ENCODE peak calls at places on chromosome 6, in ten cellular contexts. W is putamen; V is iris pigment epithelial cell; J is CD4-positive, alpha-beta memory T cell; R is T-helper 1 cell; A is fibroblast of the aortic adventitia; B is activated naive CD4-positive, alpha-beta T cell treated with anti-CD3 and anti-CD28 coated beads, Interleukin-2, amount 10 ng/mL, durations not matched to agents 7 days and 5 days; U is hippocampal formation; E is HFF-Myc; Z is EH. Q is an unnamed sample.

GRCh38 chr6:75800133-75800532 is 51.1 kb downstream of the MYO6 start:
- DNase-seq in W (no peak), V (no peak), J (no peak), R (no peak), A (no peak), B (no peak), U (no peak), E (no peak), Z (no peak), Q (no peak)

GRCh38 chr6:170026272-170027110 is 264.4 kb downstream of the DLL1 start:
- DNase-seq in W (no peak), V (no peak), J (no peak), R (no peak), A (no peak), B (no peak), U (no peak), E (no peak), Z (no peak), Q (no peak)

GRCh38 chr6:170297577-170298330 is 6.9 kb upstream of the DLL1 start:
- DNase-seq in W (peak; percentile 77), V (no peak), J (no peak), R (no peak), A (no peak), B (no peak), U (peak; percentile 69), E (no peak), Z (no peak), Q (no peak)

GRCh38 chr6:158018370-158018771 is 36.7 kb downstream of the SYNJ2 start:
- DNase-seq in W (no peak), V (peak; percentile 18), J (no peak), R (no peak), A (peak; percentile 94), B (no peak), U (no peak), E (no peak), Z (no peak), Q (peak; percentile 62)

GRCh38 chr6:39602590-39603319 is 122.5 kb downstream of the KIF6 start:
- DNase-seq in W (no peak), V (no peak), J (no peak), R (no peak), A (no peak), B (no peak), U (no peak), E (no peak), Z (peak; percentile 16), Q (peak; percentile 6)

GRCh38 chr6:28250747-28251146 is 1.3 kb downstream of the ZKSCAN4 start:
- DNase-seq in W (no peak), V (no peak), J (no peak), R (no peak), A (no peak), B (no peak), U (no peak), E (no peak), Z (no peak), Q (no peak)

GRCh38 chr6:156697224-156697623 is 80.0 kb upstream of the ARID1B start:
- DNase-seq in W (no peak), V (no peak), J (no peak), R (no peak), A (no peak), B (no peak), U (no peak), E (no peak), Z (no peak), Q (no peak)

GRCh38 chr6:170129691-170130171 is 161.1 kb downstream of the DLL1 start:
- DNase-seq in W (no peak), V (peak; percentile 7), J (no peak), R (no peak), A (no peak), B (peak; percentile 4), U (no peak), E (no peak), Z (no peak), Q (no peak)

GRCh38 chr6:150332939-150333591 is 35.7 kb upstream of the IYD start:
- DNase-seq in W (no peak), V (no peak), J (no peak), R (no peak), A (no peak), B (no peak), U (no peak), E (no peak), Z (no peak), Q (no peak)

GRCh38 chr6:146955570-146955969 is 248.6 kb upstream of the STXBP5 start:
- DNase-seq in W (no peak), V (no peak), J (no peak), R (no peak), A (no peak), B (no peak), U (no peak), E (no peak), Z (no peak), Q (no peak)

GRCh38 chr6:127131772-127132171 is 13.3 kb downstream of the RSPO3 start:
- DNase-seq in W (no peak), V (no peak), J (no peak), R (no peak), A (no peak), B (no peak), U (no peak), E (no peak), Z (no peak), Q (no peak)

GRCh38 chr6:79697430-79697829 is 66.3 kb downstream of the SH3BGRL2 start:
- DNase-seq in W (peak; percentile 57), V (no peak), J (no peak), R (no peak), A (no peak), B (no peak), U (peak; percentile 53), E (no peak), Z (no peak), Q (no peak)

GRCh38 chr6:90442366-90442765 is 144.5 kb downstream of the MAP3K7 start:
- DNase-seq in W (no peak), V (peak; percentile 65), J (no peak), R (no peak), A (peak; percentile 42), B (no peak), U (no peak), E (no peak), Z (no peak), Q (peak; percentile 42)